ENCODE peak calls at places on chromosomes 11 and 22, in eight cellular contexts. F is right cardiac atrium; Y is A549; V is H9; I is PC-9; D is CD4-positive, alpha-beta T cell; T is cardiac muscle cell; U is CD8-positive, alpha-beta T cell. M is an unnamed sample.

GRCh38 chr22:39308614-39309363 is 10.6 kb downstream of the RPL3 start:
- DNase-seq in T (no peak), D (no peak), I (peak), V (peak), Y (peak), F (peak), U (no peak), M (no peak)

GRCh38 chr11:64086263-64086938 is 50.7 kb downstream of the FLRT1 start:
- DNase-seq in V (no peak), T (no peak), U (no peak), I (no peak), F (peak), Y (peak), D (no peak), M (no peak)

GRCh38 chr11:118212781-118213565 is 11.8 kb downstream of the JAML start:
- DNase-seq in T (no peak), U (no peak), Y (no peak), D (no peak), F (no peak), I (no peak), V (no peak), M (no peak)

GRCh38 chr11:65491614-65492386 is 7.0 kb upstream of the MALAT1 start:
- DNase-seq in F (peak), V (peak), T (no peak), D (no peak), Y (peak), U (no peak), I (peak), M (peak)

GRCh38 chr11:127875076-127875475 is 712.3 kb downstream of the ETS1 start:
- DNase-seq in T (no peak), D (no peak), U (no peak), V (no peak), Y (no peak), F (no peak), I (no peak), M (no peak)

GRCh38 chr11:46277313-46277622 is 194 bp upstream of the CREB3L1 start:
- DNase-seq in F (no peak), Y (no peak), I (no peak), D (no peak), U (no peak), T (peak), V (no peak), M (no peak)

GRCh38 chr11:88886796-88887195 is 179.0 kb downstream of the GRM5 start:
- DNase-seq in V (peak), Y (peak), D (peak), T (peak), U (no peak), I (no peak), F (no peak), M (peak)

GRCh38 chr22:31253949-31254348 is 38.3 kb downstream of the PIK3IP1 start:
- DNase-seq in F (peak), I (peak), T (no peak), V (peak), U (no peak), D (no peak), Y (no peak), M (peak)

GRCh38 chr11:124916370-124916710 is 2.7 kb upstream of the HEPN1 start:
- DNase-seq in I (no peak), U (no peak), D (no peak), F (no peak), V (no peak), Y (no peak), T (no peak), M (no peak)

GRCh38 chr22:43481528-43482309 is 69.9 kb downstream of the MPPED1 start:
- DNase-seq in T (peak), V (no peak), Y (no peak), U (no peak), D (no peak), F (peak), I (no peak), M (no peak)

GRCh38 chr22:25358421-25359170 is 139.2 kb downstream of the CRYBB2 start:
- DNase-seq in V (no peak), U (no peak), I (no peak), T (no peak), F (peak), Y (no peak), D (no peak), M (no peak)

GRCh38 chr22:49206281-49206680 is 621.4 kb downstream of the BRD1 start:
- DNase-seq in F (no peak), Y (no peak), V (peak), U (no peak), D (no peak), T (no peak), I (no peak), M (no peak)

GRCh38 chr11:107563702-107564101 is 1.8 kb downstream of the ALKBH8 start:
- DNase-seq in Y (peak), I (peak), F (no peak), V (no peak), T (peak), D (no peak), U (no peak), M (no peak)

GRCh38 chr11:112881461-112881860 is 79.8 kb upstream of the NCAM1 start:
- DNase-seq in T (peak), U (no peak), V (peak), D (no peak), F (peak), I (peak), Y (peak), M (no peak)

GRCh38 chr11:3007404-3008010 is 15.4 kb upstream of the NAP1L4 start:
- DNase-seq in V (no peak), F (no peak), Y (no peak), I (no peak), U (no peak), D (no peak), T (no peak), M (no peak)

GRCh38 chr11:64694821-64695365 is 28.1 kb downstream of the NRXN2 start:
- DNase-seq in T (peak), Y (no peak), D (no peak), U (no peak), F (no peak), V (peak), I (no peak), M (no peak)

GRCh38 chr22:42303304-42304020 is 33.0 kb upstream of the TCF20 start:
- DNase-seq in T (no peak), F (no peak), I (no peak), Y (no peak), U (no peak), D (no peak), V (no peak), M (no peak)
- H3K27ac ChIP-seq in T (no peak), F (no peak), I (no peak), Y (no peak), U (no peak), D (no peak), V (no peak), M (no peak)

DNA sequence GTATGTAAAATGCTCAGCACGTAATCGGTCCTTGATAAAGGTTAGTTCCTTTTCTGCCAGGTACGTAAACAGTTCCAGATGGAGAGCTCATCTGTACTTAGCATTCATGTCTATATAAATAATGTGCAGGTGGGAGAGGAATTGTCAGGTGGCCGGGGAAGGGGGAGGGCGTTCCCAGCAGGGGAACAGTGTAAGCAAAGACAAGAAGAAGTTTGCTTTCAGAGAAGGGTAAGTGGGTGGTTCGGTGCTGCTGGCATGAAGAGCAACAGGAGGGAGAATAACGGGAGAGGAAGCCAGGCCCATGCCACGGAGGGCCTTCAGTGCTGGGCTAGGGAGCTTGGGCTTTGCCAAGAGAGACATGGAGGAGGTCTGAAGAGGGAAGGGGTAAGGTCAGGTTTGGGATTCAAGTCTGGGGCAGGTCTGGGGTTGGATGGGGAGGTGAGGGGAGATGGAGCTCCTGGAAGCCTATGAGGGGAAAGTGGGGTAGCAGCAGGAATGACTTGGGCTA is 11.4 kb upstream of the WNT11 start:
- DNase-seq in T (no peak), Y (no peak), U (no peak), F (peak), D (no peak), I (no peak), V (no peak), M (no peak)
- H3K27ac ChIP-seq in T (no peak), Y (no peak), U (no peak), F (no peak), D (no peak), I (no peak), V (no peak), M (no peak)

DNA sequence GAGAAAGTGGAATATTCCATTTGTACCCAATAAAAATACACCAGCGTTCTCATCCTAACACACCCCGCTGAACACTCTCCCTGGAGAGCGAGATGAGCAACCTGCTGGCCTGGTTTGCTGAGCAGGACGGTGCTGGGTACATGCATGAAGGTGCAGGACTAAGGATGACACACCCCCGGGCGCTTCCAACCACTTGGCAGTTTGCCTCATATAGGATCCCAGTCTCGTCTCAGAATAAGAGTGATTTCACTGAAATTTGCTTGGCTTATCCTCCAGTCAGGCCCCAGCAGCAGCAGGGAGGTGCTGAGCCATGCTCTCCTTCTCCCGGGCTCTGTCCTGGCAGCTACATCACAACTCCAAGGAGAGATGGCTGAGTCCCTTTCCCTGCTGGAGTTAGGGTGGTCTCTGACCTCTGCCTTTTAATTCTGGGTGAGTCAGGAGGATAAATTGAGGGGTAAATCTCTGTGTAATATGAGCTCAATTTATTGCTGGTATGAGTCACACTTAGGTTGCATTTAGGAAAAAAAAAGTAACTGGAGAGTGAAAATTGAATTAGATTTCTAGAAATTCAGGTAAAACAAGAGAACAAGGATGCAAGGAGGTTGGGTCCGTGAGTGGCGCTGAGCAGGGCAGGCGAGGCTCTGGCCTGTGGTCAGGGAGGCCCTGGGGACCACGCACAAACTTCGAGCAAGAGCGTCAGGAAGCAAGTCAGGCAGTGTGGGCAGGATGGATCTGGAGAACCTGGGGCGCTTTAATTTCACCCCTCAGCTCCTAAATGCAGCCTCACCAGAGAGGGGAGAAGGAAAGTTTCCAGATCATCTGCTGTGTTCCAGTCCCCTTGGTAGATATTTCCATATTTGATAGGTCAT is 974.0 kb downstream of the TBC1D22A start:
- DNase-seq in I (peak), D (no peak), U (no peak), T (no peak), F (no peak), Y (no peak), V (no peak), M (no peak)
- H3K27ac ChIP-seq in I (peak), D (no peak), U (no peak), T (no peak), F (no peak), Y (no peak), V (no peak), M (no peak)

GRCh38 chr22:45859231-45860161 is 117.5 kb downstream of the WNT7B start:
- DNase-seq in V (no peak), T (no peak), D (no peak), Y (peak), U (no peak), I (peak), F (no peak), M (peak)
- H3K27ac ChIP-seq in V (no peak), T (no peak), D (no peak), Y (peak), U (no peak), I (no peak), F (no peak), M (no peak)

DNA sequence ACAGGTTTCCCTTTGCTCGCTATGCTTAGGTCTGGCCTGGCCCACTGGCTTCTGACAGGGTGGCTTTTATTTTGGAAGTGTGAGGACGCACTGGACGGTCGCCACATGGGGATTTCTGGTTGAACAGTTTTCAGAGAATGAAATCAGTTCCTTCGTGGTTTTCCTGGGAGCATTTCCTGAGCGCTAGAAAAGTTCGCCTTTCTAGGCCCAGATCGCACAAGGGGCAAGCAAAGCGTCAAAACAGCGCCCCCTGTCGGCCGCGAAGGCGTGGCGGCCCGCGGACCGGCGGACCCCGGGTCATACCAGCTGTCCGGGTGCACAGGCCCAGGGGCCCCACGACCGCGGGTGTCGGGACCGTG is 12.7 kb upstream of the CYP2R1 start:
- DNase-seq in F (peak), D (peak), V (peak), T (peak), U (peak), I (no peak), Y (peak), M (no peak)
- H3K27ac ChIP-seq in F (no peak), D (no peak), V (no peak), T (no peak), U (peak), I (no peak), Y (peak), M (no peak)

DNA sequence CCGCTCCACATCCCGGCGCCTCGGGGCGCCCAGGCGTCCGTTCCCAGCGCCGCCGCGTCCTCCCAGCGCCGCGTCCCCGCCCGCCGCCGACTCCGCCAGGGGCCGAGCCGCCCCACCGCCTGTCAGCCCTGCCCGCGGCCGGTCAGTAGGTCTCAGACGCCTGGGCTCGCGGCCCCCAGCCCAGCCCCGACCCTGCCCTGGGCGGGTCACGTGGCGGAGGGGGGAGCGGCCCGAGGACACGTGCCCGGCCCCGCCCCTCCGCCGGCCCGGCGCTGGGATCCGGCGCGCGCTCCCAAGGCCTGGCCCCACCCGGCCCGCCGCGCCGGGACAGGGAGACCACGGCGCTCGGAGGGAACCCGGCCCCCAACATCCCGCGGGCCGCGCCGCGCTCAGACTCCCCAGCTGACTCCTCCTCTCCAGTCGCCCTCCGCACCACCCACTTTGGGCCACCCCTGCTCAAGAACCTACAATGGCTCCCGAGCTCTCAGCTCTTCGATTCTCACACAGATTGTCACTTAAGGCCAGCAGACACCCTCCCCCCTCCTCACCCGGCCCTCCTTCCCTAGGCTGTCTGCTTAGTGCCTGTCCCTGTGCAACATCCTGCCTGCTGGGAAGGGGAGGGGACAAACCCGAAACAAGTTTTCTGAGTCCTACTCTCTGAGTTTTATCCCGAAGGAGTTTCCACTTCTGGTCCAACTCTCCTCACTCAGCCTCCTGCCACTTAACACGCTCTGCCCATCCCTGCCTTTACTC is at the start of gene RAB3IL1:
- DNase-seq in D (no peak), Y (peak), V (peak), U (no peak), T (peak), I (no peak), F (peak), M (no peak)
- H3K27ac ChIP-seq in D (no peak), Y (peak), V (no peak), U (no peak), T (no peak), I (no peak), F (peak), M (no peak)

DNA sequence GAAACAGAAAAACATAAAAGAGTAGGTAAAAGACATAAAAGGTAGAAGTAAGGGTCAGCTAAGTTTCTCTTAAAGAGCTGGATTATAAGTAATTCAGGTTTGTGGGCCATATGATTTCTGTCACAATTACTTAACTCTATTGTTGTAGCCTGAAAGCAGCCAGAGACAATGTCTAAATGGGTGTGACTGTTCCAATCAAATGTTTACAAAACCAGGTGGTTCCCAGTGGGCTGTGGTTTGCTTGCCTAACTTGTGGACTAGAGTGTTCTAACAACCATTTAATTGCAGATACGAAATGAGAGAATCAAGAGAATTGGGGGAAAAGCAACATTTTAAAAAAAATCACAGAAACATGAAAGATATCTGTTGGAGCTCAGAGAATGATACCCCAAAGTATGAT is 22.6 kb downstream of the OR6M1 start:
- DNase-seq in Y (no peak), V (no peak), T (no peak), I (no peak), U (no peak), F (no peak), D (no peak), M (no peak)
- H3K27ac ChIP-seq in Y (no peak), V (no peak), T (no peak), I (no peak), U (no peak), F (no peak), D (no peak), M (no peak)

DNA sequence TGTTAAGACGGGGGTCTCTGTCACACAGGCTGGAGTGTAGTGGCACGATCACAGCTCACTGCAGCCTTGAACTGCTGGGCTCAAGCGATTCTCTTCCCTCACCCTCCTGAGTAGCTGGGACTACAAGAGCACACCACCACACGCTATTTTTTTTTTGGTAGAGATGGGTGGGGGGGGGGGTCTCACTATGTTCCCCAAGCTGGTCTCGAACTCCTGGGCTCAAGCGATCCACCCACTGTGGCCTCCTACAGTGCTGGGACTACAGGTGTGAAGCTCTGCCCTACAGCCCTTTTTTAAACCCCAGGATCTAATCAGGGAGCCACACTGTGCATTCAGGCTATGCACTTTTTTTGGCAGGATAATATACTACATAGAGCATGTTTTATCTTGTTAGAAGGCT is 1.4 kb upstream of the DHCR7 start:
- DNase-seq in F (no peak), T (no peak), U (no peak), Y (no peak), I (no peak), V (no peak), D (no peak), M (no peak)
- H3K27ac ChIP-seq in F (no peak), T (no peak), U (peak), Y (peak), I (no peak), V (no peak), D (no peak), M (peak)